ENCODE peak calls at places on chromosomes 12 and 14, in ten cellular contexts. One of them, this sample, is unnamed.

GRCh38 chr12:74394647-74395046 is 143.0 kb upstream of the ATXN7L3B start:
- DNase-seq in fibroblast of pulmonary artery: no peak
- DNase-seq in astrocyte of the spinal cord: no peak
- DNase-seq in choroid plexus epithelial cell: no peak
- DNase-seq in heart left ventricle: no peak
- DNase-seq in transverse colon: no peak
- DNase-seq in IMR-90: no peak
- DNase-seq in HFFc6: no peak
- DNase-seq in HCT116: no peak
- DNase-seq in MM.1S: no peak
- DNase-seq in this sample: no peak

GRCh38 chr14:95875831-95876768 is 532 bp upstream of the TUNAR start:
- DNase-seq in MM.1S: no peak
- DNase-seq in HCT116: no peak
- DNase-seq in choroid plexus epithelial cell: no peak
- DNase-seq in fibroblast of pulmonary artery: no peak
- DNase-seq in transverse colon: no peak
- DNase-seq in HFFc6: no peak
- DNase-seq in astrocyte of the spinal cord: no peak
- DNase-seq in heart left ventricle: no peak
- DNase-seq in IMR-90: no peak
- DNase-seq in this sample: peak

GRCh38 chr12:54005853-54006699 is 2.7 kb upstream of the HOXC8 start:
- DNase-seq in heart left ventricle: peak
- DNase-seq in MM.1S: peak
- DNase-seq in fibroblast of pulmonary artery: peak
- DNase-seq in HFFc6: peak
- DNase-seq in transverse colon: peak
- DNase-seq in choroid plexus epithelial cell: peak
- DNase-seq in astrocyte of the spinal cord: peak
- DNase-seq in IMR-90: peak
- DNase-seq in HCT116: no peak
- DNase-seq in this sample: peak

GRCh38 chr12:46084666-46085631 is 94.6 kb upstream of the SCAF11 start:
- DNase-seq in HFFc6: no peak
- DNase-seq in fibroblast of pulmonary artery: no peak
- DNase-seq in astrocyte of the spinal cord: no peak
- DNase-seq in MM.1S: no peak
- DNase-seq in heart left ventricle: no peak
- DNase-seq in transverse colon: no peak
- DNase-seq in choroid plexus epithelial cell: no peak
- DNase-seq in IMR-90: no peak
- DNase-seq in HCT116: no peak
- DNase-seq in this sample: no peak

GRCh38 chr12:69500631-69501030 is 30.4 kb downstream of the FRS2 start:
- DNase-seq in IMR-90: peak
- DNase-seq in fibroblast of pulmonary artery: no peak
- DNase-seq in HFFc6: no peak
- DNase-seq in astrocyte of the spinal cord: peak
- DNase-seq in heart left ventricle: no peak
- DNase-seq in MM.1S: no peak
- DNase-seq in choroid plexus epithelial cell: no peak
- DNase-seq in HCT116: no peak
- DNase-seq in transverse colon: no peak
- DNase-seq in this sample: no peak

GRCh38 chr12:39764944-39765560 is 145.4 kb upstream of the ABCD2 start:
- DNase-seq in heart left ventricle: no peak
- DNase-seq in fibroblast of pulmonary artery: peak
- DNase-seq in MM.1S: peak
- DNase-seq in HCT116: peak
- DNase-seq in IMR-90: peak
- DNase-seq in astrocyte of the spinal cord: peak
- DNase-seq in HFFc6: peak
- DNase-seq in choroid plexus epithelial cell: peak
- DNase-seq in transverse colon: no peak
- DNase-seq in this sample: peak

GRCh38 chr12:108597559-108598471 is at the start of gene TMEM119:
- DNase-seq in HCT116: no peak
- DNase-seq in choroid plexus epithelial cell: no peak
- DNase-seq in MM.1S: no peak
- DNase-seq in IMR-90: peak
- DNase-seq in transverse colon: no peak
- DNase-seq in astrocyte of the spinal cord: no peak
- DNase-seq in fibroblast of pulmonary artery: no peak
- DNase-seq in HFFc6: no peak
- DNase-seq in heart left ventricle: peak
- DNase-seq in this sample: no peak

GRCh38 chr12:128994869-128995268 is 141.6 kb downstream of the GLT1D1 start:
- DNase-seq in astrocyte of the spinal cord: no peak
- DNase-seq in HFFc6: no peak
- DNase-seq in fibroblast of pulmonary artery: no peak
- DNase-seq in transverse colon: no peak
- DNase-seq in MM.1S: no peak
- DNase-seq in heart left ventricle: no peak
- DNase-seq in IMR-90: no peak
- DNase-seq in HCT116: no peak
- DNase-seq in choroid plexus epithelial cell: no peak
- DNase-seq in this sample: no peak

GRCh38 chr12:90905691-90906370 is 49.1 kb downstream of the CCER1 start:
- DNase-seq in MM.1S: no peak
- DNase-seq in HFFc6: no peak
- DNase-seq in fibroblast of pulmonary artery: peak
- DNase-seq in IMR-90: peak
- DNase-seq in transverse colon: no peak
- DNase-seq in astrocyte of the spinal cord: peak
- DNase-seq in heart left ventricle: no peak
- DNase-seq in HCT116: no peak
- DNase-seq in choroid plexus epithelial cell: peak
- DNase-seq in this sample: no peak

GRCh38 chr12:120064054-120064940 is 52.3 kb downstream of the RAB35 start:
- DNase-seq in fibroblast of pulmonary artery: peak
- DNase-seq in heart left ventricle: no peak
- DNase-seq in HFFc6: no peak
- DNase-seq in choroid plexus epithelial cell: no peak
- DNase-seq in MM.1S: no peak
- DNase-seq in IMR-90: no peak
- DNase-seq in HCT116: no peak
- DNase-seq in transverse colon: no peak
- DNase-seq in astrocyte of the spinal cord: no peak
- DNase-seq in this sample: no peak

GRCh38 chr14:90599339-90599738 is 202.5 kb downstream of the CALM1 start:
- DNase-seq in HFFc6: no peak
- DNase-seq in transverse colon: no peak
- DNase-seq in HCT116: no peak
- DNase-seq in choroid plexus epithelial cell: no peak
- DNase-seq in heart left ventricle: no peak
- DNase-seq in MM.1S: no peak
- DNase-seq in fibroblast of pulmonary artery: no peak
- DNase-seq in IMR-90: no peak
- DNase-seq in astrocyte of the spinal cord: no peak
- DNase-seq in this sample: no peak

GRCh38 chr14:90601521-90601920 is 204.7 kb downstream of the CALM1 start:
- DNase-seq in heart left ventricle: no peak
- DNase-seq in fibroblast of pulmonary artery: no peak
- DNase-seq in astrocyte of the spinal cord: no peak
- DNase-seq in transverse colon: no peak
- DNase-seq in IMR-90: no peak
- DNase-seq in choroid plexus epithelial cell: no peak
- DNase-seq in MM.1S: no peak
- DNase-seq in HFFc6: no peak
- DNase-seq in HCT116: no peak
- DNase-seq in this sample: no peak

GRCh38 chr14:90600619-90601018 is 203.8 kb downstream of the CALM1 start:
- DNase-seq in MM.1S: no peak
- DNase-seq in transverse colon: no peak
- DNase-seq in HFFc6: no peak
- DNase-seq in IMR-90: no peak
- DNase-seq in heart left ventricle: no peak
- DNase-seq in choroid plexus epithelial cell: no peak
- DNase-seq in astrocyte of the spinal cord: no peak
- DNase-seq in fibroblast of pulmonary artery: no peak
- DNase-seq in HCT116: no peak
- DNase-seq in this sample: no peak

GRCh38 chr14:90597961-90598360 is 201.1 kb downstream of the CALM1 start:
- DNase-seq in IMR-90: no peak
- DNase-seq in astrocyte of the spinal cord: no peak
- DNase-seq in MM.1S: no peak
- DNase-seq in HFFc6: no peak
- DNase-seq in transverse colon: no peak
- DNase-seq in HCT116: no peak
- DNase-seq in choroid plexus epithelial cell: no peak
- DNase-seq in fibroblast of pulmonary artery: no peak
- DNase-seq in heart left ventricle: no peak
- DNase-seq in this sample: no peak

DNA sequence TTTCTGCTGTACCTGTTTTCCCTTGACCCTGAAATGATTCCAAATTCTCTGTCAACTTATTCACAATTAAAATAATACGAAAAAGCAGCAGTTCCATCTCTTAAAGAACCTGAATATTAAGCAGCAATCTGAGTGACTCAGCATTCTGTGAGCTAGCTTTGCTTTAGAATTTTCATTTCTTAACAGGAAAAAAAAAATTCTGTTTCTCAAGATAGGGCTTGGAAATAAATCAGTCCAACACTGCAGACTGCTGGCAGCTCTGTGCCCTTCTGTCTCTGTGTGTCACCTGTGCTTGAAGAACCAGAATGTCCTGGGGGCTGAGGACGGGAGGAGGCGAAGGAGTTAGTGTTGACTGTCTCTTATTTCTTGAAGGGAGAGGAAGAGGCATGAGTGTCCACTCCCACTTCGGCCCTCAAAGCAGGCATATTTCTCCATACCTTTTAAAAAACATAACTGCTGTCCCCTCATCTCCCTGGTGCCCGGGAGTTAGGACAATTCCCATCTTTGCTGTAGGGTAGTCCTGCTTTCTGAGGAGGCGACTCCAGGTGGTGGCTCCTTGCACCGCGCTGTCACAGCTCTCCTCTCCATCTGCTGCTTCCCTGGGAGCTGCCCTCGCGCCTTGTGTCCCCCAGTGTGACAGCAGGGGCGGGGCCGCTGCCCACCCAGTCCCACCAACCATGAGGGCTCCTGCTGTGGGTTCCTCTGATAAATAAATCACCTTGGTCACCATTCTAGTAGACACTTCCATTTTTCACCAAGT is 203.1 kb downstream of the CALM1 start:
- DNase-seq in HFFc6: no peak
- DNase-seq in fibroblast of pulmonary artery: peak
- DNase-seq in heart left ventricle: no peak
- DNase-seq in MM.1S: no peak
- DNase-seq in HCT116: no peak
- DNase-seq in astrocyte of the spinal cord: peak
- DNase-seq in choroid plexus epithelial cell: peak
- DNase-seq in IMR-90: peak
- DNase-seq in transverse colon: no peak
- DNase-seq in this sample: no peak
- TF ChIP-seq CTCF in HFFc6: no peak
- TF ChIP-seq CTCF in fibroblast of pulmonary artery: peak
- TF ChIP-seq CTCF in heart left ventricle: no peak
- TF ChIP-seq CTCF in MM.1S: no peak
- TF ChIP-seq CTCF in HCT116: no peak
- TF ChIP-seq CTCF in astrocyte of the spinal cord: peak
- TF ChIP-seq CTCF in choroid plexus epithelial cell: peak
- TF ChIP-seq CTCF in IMR-90: peak
- TF ChIP-seq CTCF in transverse colon: no peak
- TF ChIP-seq CTCF in this sample: no peak

GRCh38 chr14:20698018-20698329 is 9.4 kb downstream of the ANG start:
- DNase-seq in transverse colon: no peak
- DNase-seq in MM.1S: no peak
- DNase-seq in heart left ventricle: no peak
- DNase-seq in HFFc6: no peak
- DNase-seq in fibroblast of pulmonary artery: no peak
- DNase-seq in HCT116: no peak
- DNase-seq in choroid plexus epithelial cell: no peak
- DNase-seq in astrocyte of the spinal cord: no peak
- DNase-seq in IMR-90: no peak
- DNase-seq in this sample: no peak
- TF ChIP-seq CTCF in transverse colon: no peak
- TF ChIP-seq CTCF in MM.1S: no peak
- TF ChIP-seq CTCF in heart left ventricle: no peak
- TF ChIP-seq CTCF in HFFc6: peak
- TF ChIP-seq CTCF in fibroblast of pulmonary artery: no peak
- TF ChIP-seq CTCF in HCT116: no peak
- TF ChIP-seq CTCF in choroid plexus epithelial cell: no peak
- TF ChIP-seq CTCF in astrocyte of the spinal cord: no peak
- TF ChIP-seq CTCF in IMR-90: no peak
- TF ChIP-seq CTCF in this sample: no peak

DNA sequence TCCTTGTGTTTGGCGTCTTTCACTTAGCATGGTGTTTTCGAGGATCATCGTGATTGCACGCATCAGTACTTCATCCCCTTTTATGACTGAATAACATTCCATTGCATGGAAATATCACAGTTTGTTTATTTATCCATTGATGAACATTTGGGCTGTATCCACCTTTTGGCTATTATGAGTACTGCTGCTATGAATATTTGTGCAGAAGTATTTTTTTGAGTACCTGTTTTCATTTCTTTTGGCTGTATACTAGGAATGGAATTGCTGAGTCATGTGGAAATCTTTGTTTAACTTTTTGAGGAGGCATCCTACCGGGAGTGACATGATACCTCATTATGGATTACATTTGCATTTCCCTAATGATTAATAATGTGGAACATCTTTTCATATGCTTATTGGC is 66.4 kb downstream of the WNK1 start:
- DNase-seq in IMR-90: peak
- DNase-seq in HCT116: no peak
- DNase-seq in MM.1S: no peak
- DNase-seq in transverse colon: no peak
- DNase-seq in HFFc6: no peak
- DNase-seq in fibroblast of pulmonary artery: peak
- DNase-seq in choroid plexus epithelial cell: peak
- DNase-seq in heart left ventricle: no peak
- DNase-seq in astrocyte of the spinal cord: no peak
- DNase-seq in this sample: no peak
- TF ChIP-seq CTCF in IMR-90: no peak
- TF ChIP-seq CTCF in HCT116: peak
- TF ChIP-seq CTCF in MM.1S: no peak
- TF ChIP-seq CTCF in transverse colon: no peak
- TF ChIP-seq CTCF in HFFc6: no peak
- TF ChIP-seq CTCF in fibroblast of pulmonary artery: peak
- TF ChIP-seq CTCF in choroid plexus epithelial cell: peak
- TF ChIP-seq CTCF in heart left ventricle: no peak
- TF ChIP-seq CTCF in astrocyte of the spinal cord: peak
- TF ChIP-seq CTCF in this sample: no peak

GRCh38 chr14:25381498-25381897 is 331.6 kb upstream of the STXBP6 start:
- DNase-seq in astrocyte of the spinal cord: no peak
- DNase-seq in fibroblast of pulmonary artery: peak
- DNase-seq in HCT116: no peak
- DNase-seq in heart left ventricle: no peak
- DNase-seq in HFFc6: no peak
- DNase-seq in IMR-90: no peak
- DNase-seq in transverse colon: no peak
- DNase-seq in choroid plexus epithelial cell: no peak
- DNase-seq in MM.1S: no peak
- DNase-seq in this sample: no peak
- TF ChIP-seq CTCF in astrocyte of the spinal cord: peak
- TF ChIP-seq CTCF in fibroblast of pulmonary artery: peak
- TF ChIP-seq CTCF in HCT116: no peak
- TF ChIP-seq CTCF in heart left ventricle: no peak
- TF ChIP-seq CTCF in HFFc6: no peak
- TF ChIP-seq CTCF in IMR-90: peak
- TF ChIP-seq CTCF in transverse colon: no peak
- TF ChIP-seq CTCF in choroid plexus epithelial cell: no peak
- TF ChIP-seq CTCF in MM.1S: peak
- TF ChIP-seq CTCF in this sample: peak

GRCh38 chr14:80784824-80785223 is 156.7 kb downstream of the CEP128 start:
- DNase-seq in fibroblast of pulmonary artery: peak
- DNase-seq in HFFc6: peak
- DNase-seq in astrocyte of the spinal cord: no peak
- DNase-seq in IMR-90: peak
- DNase-seq in transverse colon: no peak
- DNase-seq in choroid plexus epithelial cell: peak
- DNase-seq in heart left ventricle: no peak
- DNase-seq in HCT116: no peak
- DNase-seq in MM.1S: no peak
- DNase-seq in this sample: no peak
- TF ChIP-seq CTCF in fibroblast of pulmonary artery: peak
- TF ChIP-seq CTCF in HFFc6: peak
- TF ChIP-seq CTCF in astrocyte of the spinal cord: no peak
- TF ChIP-seq CTCF in IMR-90: peak
- TF ChIP-seq CTCF in transverse colon: no peak
- TF ChIP-seq CTCF in choroid plexus epithelial cell: peak
- TF ChIP-seq CTCF in heart left ventricle: no peak
- TF ChIP-seq CTCF in HCT116: no peak
- TF ChIP-seq CTCF in MM.1S: no peak
- TF ChIP-seq CTCF in this sample: no peak